ENCODE peak calls at places on chromosomes 2 and 18, in six cellular contexts. G, O, Q, E, L and N are unnamed samples. For H3K36me3, the result is how much of the 10 kb centered on the place peaks cover.

GRCh38 chr2:120818441-120818920 is 82.8 kb downstream of the GLI2 start:
- DNase-seq in L (peak), Q (no peak), G (peak), E (peak), O (no peak), N (no peak)

GRCh38 chr2:231930601-231931281 is 4.5 kb upstream of the NPPC start:
- DNase-seq in G (peak), O (no peak), E (peak), L (peak), Q (no peak), N (no peak)

GRCh38 chr2:232667989-232668583 is 29.0 kb upstream of the GIGYF2 start:
- DNase-seq in Q (no peak), G (no peak), E (no peak), O (no peak), L (no peak), N (no peak)

GRCh38 chr18:79823120-79823519 is 25.4 kb downstream of the KCNG2 start:
- DNase-seq in Q (no peak), L (no peak), O (no peak), G (no peak), E (no peak), N (no peak)

GRCh38 chr2:15298769-15299168 is 262.4 kb downstream of the NBAS start:
- DNase-seq in O (no peak), E (peak), L (peak), G (peak), Q (no peak), N (peak)

GRCh38 chr2:3470856-3471737 is 48.2 kb downstream of the ADI1 start:
- DNase-seq in E (no peak), O (no peak), L (no peak), G (no peak), Q (no peak), N (no peak)

GRCh38 chr18:48914581-48915251 is 36.0 kb downstream of the SMAD7 start:
- DNase-seq in E (no peak), Q (no peak), G (no peak), L (peak), O (no peak), N (no peak)

GRCh38 chr2:81647715-81648114 is 1343.2 kb upstream of the LRRTM1 start:
- DNase-seq in L (no peak), E (no peak), O (no peak), Q (no peak), G (no peak), N (no peak)

GRCh38 chr2:3389193-3389592 is 9.7 kb downstream of the TRAPPC12 start:
- DNase-seq in E (no peak), G (no peak), O (no peak), Q (no peak), L (no peak), N (no peak)

GRCh38 chr2:200609027-200609614 is 23.3 kb downstream of the AOX1 start:
- DNase-seq in L (no peak), G (no peak), O (no peak), E (peak), Q (peak), N (peak)

GRCh38 chr2:158006961-158007664 is 94.6 kb upstream of the UPP2 start:
- DNase-seq in E (no peak), Q (no peak), L (no peak), G (no peak), O (no peak), N (no peak)

GRCh38 chr18:44198296-44199284 is 482.1 kb upstream of the SETBP1 start:
- DNase-seq in Q (no peak), O (no peak), E (no peak), G (no peak), L (no peak), N (no peak)

GRCh38 chr2:60538136-60538535 is 15.3 kb downstream of the BCL11A start:
- DNase-seq in E (no peak), G (no peak), Q (no peak), L (no peak), O (no peak), N (no peak)

GRCh38 chr2:170170281-170171035 is 7.5 kb upstream of the MYO3B start:
- DNase-seq in E (no peak), Q (no peak), G (no peak), O (no peak), L (no peak), N (no peak)

GRCh38 chr2:161104054-161104553 is 56.1 kb upstream of the TANK start:
- DNase-seq in E (no peak), L (no peak), G (no peak), Q (no peak), O (no peak), N (no peak)

GRCh38 chr2:54704688-54705605 is 18.5 kb upstream of the EML6 start:
- DNase-seq in G (no peak), E (no peak), O (peak), Q (no peak), L (no peak), N (peak)

GRCh38 chr2:41500895-41501294 is 546.9 kb upstream of the PKDCC start:
- DNase-seq in G (no peak), Q (no peak), L (no peak), O (no peak), E (no peak), N (no peak)

GRCh38 chr2:144390424-144391020 is 129.4 kb downstream of the ZEB2 start:
- DNase-seq in O (no peak), Q (no peak), L (no peak), G (no peak), E (no peak), N (no peak)

GRCh38 chr18:80157708-80158343 is 48.8 kb downstream of the ADNP2 start:
- DNase-seq in Q (peak), L (peak), E (peak), O (peak), G (peak), N (peak)

GRCh38 chr2:1484131-1484884 is 71.0 kb downstream of the TPO start:
- DNase-seq in G (no peak), Q (no peak), O (no peak), E (no peak), L (no peak), N (no peak)

GRCh38 chr2:182559623-182560022 is 132.8 kb upstream of the PDE1A start:
- DNase-seq in Q (no peak), L (no peak), O (no peak), G (no peak), E (no peak), N (peak)

GRCh38 chr18:57561728-57562423 is 24.6 kb downstream of the FECH start:
- DNase-seq in O (peak), E (no peak), L (no peak), G (no peak), Q (peak), N (peak)

GRCh38 chr2:27990030-27990590 is 99.6 kb downstream of the BABAM2 start:
- DNase-seq in O (peak), Q (no peak), G (no peak), L (no peak), E (no peak), N (no peak)

GRCh38 chr2:144520718-144521487 is 984 bp upstream of the ZEB2 start:
- DNase-seq in L (no peak), O (peak), E (no peak), Q (no peak), G (no peak), N (no peak)

GRCh38 chr2:38315707-38316333 is 61.3 kb downstream of the ATL2 start:
- DNase-seq in E (no peak), O (peak), Q (peak), G (no peak), L (no peak), N (peak)

GRCh38 chr2:50346586-50347351 is 685.2 kb downstream of the NRXN1 start:
- DNase-seq in E (no peak), Q (no peak), G (no peak), O (no peak), L (no peak), N (no peak)

GRCh38 chr2:128404709-128405466 is 86.2 kb upstream of the HS6ST1 start:
- DNase-seq in E (no peak), L (no peak), G (no peak), Q (no peak), O (no peak), N (no peak)

GRCh38 chr2:33475381-33476099 is 909 bp upstream of the RASGRP3 start:
- DNase-seq in G (peak), L (peak), O (peak), Q (peak), E (peak), N (peak)

GRCh38 chr2:19617251-19617650 is 258.8 kb upstream of the OSR1 start:
- DNase-seq in G (no peak), O (no peak), Q (peak), L (no peak), E (no peak), N (no peak)

GRCh38 chr18:3051718-3052410 is 38.9 kb upstream of the LPIN2 start:
- DNase-seq in G (no peak), Q (peak), L (no peak), E (no peak), O (no peak), N (peak)

GRCh38 chr18:59986139-59986538 is 86.3 kb downstream of the PMAIP1 start:
- DNase-seq in Q (no peak), L (no peak), E (no peak), G (no peak), O (no peak), N (no peak)

GRCh38 chr2:200159366-200159720 is 147.2 kb upstream of the SPATS2L start:
- DNase-seq in G (no peak), E (no peak), Q (no peak), O (no peak), L (no peak), N (peak)

GRCh38 chr2:127811397-127811860 is 458 bp upstream of the WDR33 start:
- DNase-seq in O (no peak), Q (no peak), E (peak), L (no peak), G (no peak), N (no peak)

GRCh38 chr2:200259577-200259957 is 46.9 kb upstream of the SPATS2L start:
- DNase-seq in O (no peak), Q (peak), L (no peak), E (no peak), G (no peak), N (peak)

GRCh38 chr2:155218292-155218924 is 519.9 kb downstream of the KCNJ3 start:
- DNase-seq in G (no peak), O (no peak), Q (no peak), E (no peak), L (no peak), N (no peak)

GRCh38 chr2:155218945-155219344 is 520.5 kb downstream of the KCNJ3 start:
- DNase-seq in Q (no peak), E (no peak), L (no peak), G (no peak), O (no peak), N (no peak)

GRCh38 chr2:155223781-155224406 is 525.4 kb downstream of the KCNJ3 start:
- DNase-seq in O (peak), G (no peak), Q (no peak), E (no peak), L (no peak), N (peak)
- TF ChIP-seq CTCF in O (peak), G (peak), Q (peak), E (no peak), L (no peak), N (no peak)

DNA sequence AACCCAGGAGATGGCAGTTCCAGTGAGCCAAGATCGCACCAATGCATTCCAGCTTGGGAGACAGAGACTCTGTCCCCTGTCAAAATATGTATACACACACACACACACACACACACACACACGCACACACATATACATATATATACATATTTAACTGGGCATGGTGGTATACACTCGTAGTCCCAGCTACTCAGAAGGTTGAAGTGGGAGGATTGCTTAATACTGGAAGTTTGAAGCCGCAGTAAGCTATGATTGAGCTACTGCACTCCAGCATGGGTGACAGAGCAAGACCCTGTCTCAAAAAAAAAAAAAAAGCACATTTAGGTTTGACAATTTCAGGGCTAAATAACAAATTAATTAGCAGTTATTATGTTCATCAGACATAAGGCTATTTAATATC is 36.0 kb upstream of the ATIC start:
- DNase-seq in Q (no peak), G (no peak), E (no peak), L (no peak), O (no peak), N (no peak)
- H3K4me3 ChIP-seq in Q (no peak), G (no peak), E (no peak), L (no peak), O (no peak), N (no peak)

GRCh38 chr2:69916151-69916550 is 1.2 kb downstream of the MXD1 start:
- DNase-seq in O (peak), Q (no peak), G (no peak), L (no peak), E (no peak), N (peak)

GRCh38 chr2:69915050-69915945 is at the start of gene MXD1:
- DNase-seq in E (peak), O (no peak), L (no peak), Q (no peak), G (peak), N (no peak)

GRCh38 chr2:69914235-69915049 is 467 bp upstream of the MXD1 start:
- DNase-seq in L (peak), O (peak), Q (peak), E (peak), G (peak), N (peak)

GRCh38 chr2:69907216-69907615 is 7.7 kb upstream of the MXD1 start:
- DNase-seq in E (no peak), Q (no peak), O (no peak), L (no peak), G (no peak), N (no peak)

GRCh38 chr2:69911985-69912563 is 2.8 kb upstream of the MXD1 start:
- DNase-seq in E (no peak), G (no peak), Q (no peak), L (no peak), O (peak), N (peak)
- H3K36me3 ChIP-seq in E (under half), G (half or more), Q (under half), L (under half), O (under half), N (under half)

DNA sequence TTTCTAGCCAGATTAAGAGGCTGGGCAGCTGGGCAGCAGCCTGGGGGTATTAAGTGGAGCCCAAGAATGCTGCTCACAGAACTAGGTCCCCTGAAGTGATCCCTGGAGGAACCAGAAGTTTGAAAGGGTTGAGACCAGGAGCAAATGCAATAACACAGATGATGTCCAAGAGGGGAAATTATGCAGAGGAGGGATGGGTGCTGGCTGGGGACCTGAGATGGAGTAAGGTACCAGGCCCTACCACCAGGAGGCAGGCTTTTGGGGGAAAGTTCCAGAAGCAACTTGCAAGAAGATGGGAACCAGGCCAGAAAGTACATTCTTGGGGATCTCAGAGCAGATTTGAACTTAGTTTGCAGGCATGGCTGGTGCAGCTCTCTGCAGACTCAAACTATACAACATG is 175.1 kb downstream of the NCK2 start:
- DNase-seq in L (no peak), G (no peak), E (no peak), Q (peak), O (peak), N (peak)
- TF ChIP-seq CTCF in L (no peak), G (peak), E (no peak), Q (peak), O (peak), N (peak)